ENCODE peak calls at places on chromosomes 12 and 14, in four cellular contexts. M is endodermal cell, Z is left ventricle myocardium inferior, Y is SK-N-SH. U is an unnamed sample.
A peak's percentile ranks its signal among the peaks of the same experiment; 100 is the strongest.

GRCh38 chr14:68939893-68940613 is 39.0 kb downstream of the ACTN1 start:
- DNase-seq in Z (peak; percentile 80), Y (peak; percentile 51), M (peak; percentile 87), U (peak; percentile 75)

GRCh38 chr12:107515446-107515958 is 170.1 kb upstream of the PWP1 start:
- DNase-seq in Z (peak; percentile 43), Y (no peak), M (peak; percentile 78), U (no peak)

GRCh38 chr12:100493371-100494012 is 19.8 kb downstream of the NR1H4 start:
- DNase-seq in M (no peak), Z (no peak), Y (no peak), U (no peak)

GRCh38 chr12:126093911-126094310 is 1028.7 kb downstream of the AACS start:
- DNase-seq in Z (no peak), M (peak; percentile 87), Y (peak; percentile 40), U (no peak)

GRCh38 chr14:48274826-48275225 is 599.4 kb upstream of the MDGA2 start:
- DNase-seq in Y (no peak), Z (no peak), M (no peak), U (no peak)

GRCh38 chr12:56271031-56271430 is 4.3 kb downstream of the COQ10A start:
- DNase-seq in M (peak; percentile 68), Y (no peak), Z (no peak), U (no peak)

GRCh38 chr12:17528394-17528793 is 561.6 kb downstream of the RERGL start:
- DNase-seq in M (peak; percentile 51), Y (no peak), Z (no peak), U (no peak)

GRCh38 chr12:32507559-32508276 is 108.4 kb downstream of the FGD4 start:
- DNase-seq in M (no peak), Y (no peak), Z (no peak), U (no peak)

GRCh38 chr12:64666054-64666914 is 56.0 kb downstream of the RASSF3 start:
- DNase-seq in M (no peak), Y (no peak), Z (no peak), U (no peak)

GRCh38 chr12:106080111-106080732 is 58.5 kb downstream of the NUAK1 start:
- DNase-seq in Z (no peak), Y (no peak), M (peak; percentile 72), U (no peak)

GRCh38 chr14:88934231-88934898 is 109.9 kb downstream of the TTC8 start:
- DNase-seq in Y (no peak), M (no peak), Z (no peak), U (no peak)

GRCh38 chr14:88935083-88935482 is 110.6 kb downstream of the TTC8 start:
- DNase-seq in Y (no peak), Z (no peak), M (no peak), U (no peak)

GRCh38 chr14:88933203-88933602 is 108.8 kb downstream of the TTC8 start:
- DNase-seq in M (no peak), Y (no peak), Z (no peak), U (no peak)

DNA sequence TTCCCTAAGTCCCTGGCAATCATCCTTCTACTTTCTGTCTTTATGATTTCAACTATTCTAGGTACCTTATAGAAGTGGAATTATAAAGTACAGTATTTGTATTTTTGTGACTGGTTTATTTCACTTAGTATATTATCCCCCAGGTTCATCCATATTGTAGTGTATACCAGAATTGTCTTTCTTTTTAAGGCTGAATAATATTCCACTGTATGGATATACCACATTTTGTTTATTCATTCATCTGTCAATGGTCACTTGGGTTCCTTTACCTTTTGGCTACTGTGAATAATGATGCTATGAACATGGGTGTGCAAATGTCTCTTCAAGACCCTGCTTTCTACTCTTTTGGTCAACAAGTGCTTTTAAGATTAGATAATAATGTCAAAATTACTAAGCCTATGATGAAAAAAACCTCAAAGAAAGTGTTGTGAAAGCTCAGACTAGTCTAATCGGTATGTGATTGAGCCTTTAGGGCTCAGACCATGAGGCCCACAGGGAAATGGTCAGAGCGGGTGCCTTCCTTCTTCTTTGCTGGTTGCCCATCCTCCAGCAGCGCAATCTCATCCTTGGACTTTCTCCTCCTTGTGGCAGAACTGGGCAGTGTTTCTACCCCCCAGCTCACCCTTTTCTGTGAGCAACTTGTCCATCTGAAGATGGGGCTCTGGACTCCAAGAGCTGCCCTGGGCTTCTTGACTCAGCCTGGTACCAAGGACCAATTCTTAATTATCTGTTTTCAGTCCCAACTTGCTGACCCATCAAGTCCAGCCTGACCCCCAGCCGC is 105.4 kb downstream of the TTC8 start:
- DNase-seq in Z (no peak), M (peak; percentile 63), Y (no peak), U (no peak)
- TF ChIP-seq CTCF in Z (no peak), M (peak; percentile 57), Y (peak; percentile 25), U (no peak)

GRCh38 chr14:55416866-55417265 is 5.2 kb upstream of the ATG14 start:
- DNase-seq in Z (no peak), Y (no peak), M (peak; percentile 75), U (no peak)
- TF ChIP-seq CTCF in Z (no peak), Y (peak; percentile 61), M (peak; percentile 93), U (peak; percentile 24)

GRCh38 chr14:99273724-99274345 is 1.8 kb upstream of the BCL11B start:
- DNase-seq in M (peak; percentile 66), Z (no peak), Y (no peak), U (peak; percentile 87)
- TF ChIP-seq CTCF in M (no peak), Z (no peak), Y (no peak), U (no peak)

GRCh38 chr12:53173085-53173715 is 7.3 kb upstream of the ZNF740 start:
- DNase-seq in Z (no peak), M (peak; percentile 53), Y (no peak), U (no peak)
- TF ChIP-seq CTCF in Z (no peak), M (no peak), Y (no peak), U (no peak)

U was measured in colonic mucosa.